ENCODE peak calls at places on chromosome X, in seven cellular contexts. G is GM23248, W is PC-9, H is IMR-90, U is endothelial cell of umbilical vein, M is PC-3, J is BE2C. R is an unnamed sample.
A peak's percentile ranks its signal among the peaks of the same experiment; 100 is the strongest.

GRCh38 chrX:120718969-120719368 is 89.1 kb upstream of the C1GALT1C1 start:
- DNase-seq in G (peak; percentile 19), W (no peak), H (no peak), U (no peak), M (peak; percentile 30), J (no peak), R (no peak)

GRCh38 chrX:3712080-3712869 is 1.2 kb downstream of the PRKX start:
- DNase-seq in G (peak; percentile 34), W (no peak), H (peak; percentile 32), U (peak; percentile 35), M (peak; percentile 20), J (peak; percentile 9), R (peak; percentile 52)

GRCh38 chrX:94662665-94663064 is 988.7 kb downstream of the FAM133A start:
- DNase-seq in G (no peak), W (no peak), H (no peak), U (no peak), M (peak; percentile 12), J (no peak), R (no peak)

GRCh38 chrX:11724122-11725017 is 33.7 kb upstream of the MSL3 start:
- DNase-seq in G (peak; percentile 44), W (no peak), H (peak; percentile 41), U (peak; percentile 29), M (peak; percentile 44), J (no peak), R (no peak)

GRCh38 chrX:13485167-13485566 is 84.2 kb upstream of the EGFL6 start:
- DNase-seq in G (no peak), W (peak; percentile 86), H (no peak), U (no peak), M (peak; percentile 55), J (no peak), R (no peak)

GRCh38 chrX:97332963-97333362 is 449.3 kb downstream of the RPA4 start:
- DNase-seq in G (peak; percentile 27), W (no peak), H (peak; percentile 56), U (no peak), M (peak; percentile 25), J (no peak), R (no peak)

GRCh38 chrX:101550362-101550761 is at the start of gene ARMCX1:
- DNase-seq in G (peak; percentile 84), W (no peak), H (peak; percentile 74), U (peak; percentile 87), M (no peak), J (peak; percentile 68), R (peak; percentile 89)

GRCh38 chrX:133454525-133455323 is 39.4 kb upstream of the GPC4 start:
- DNase-seq in G (no peak), W (no peak), H (no peak), U (no peak), M (no peak), J (no peak), R (no peak)

GRCh38 chrX:101450052-101450451 is 35.2 kb upstream of the ARMCX4 start:
- DNase-seq in G (no peak), W (no peak), H (no peak), U (no peak), M (no peak), J (no peak), R (no peak)

GRCh38 chrX:70044541-70045245 is 5.0 kb downstream of the AWAT2 start:
- DNase-seq in G (peak; percentile 45), W (no peak), H (peak; percentile 43), U (peak; percentile 28), M (peak; percentile 61), J (no peak), R (no peak)

GRCh38 chrX:6891404-6891803 is 256.1 kb upstream of the STS start:
- DNase-seq in G (no peak), W (no peak), H (no peak), U (no peak), M (no peak), J (no peak), R (no peak)

GRCh38 chrX:16212436-16212835 is 45.2 kb downstream of the MAGEB17 start:
- DNase-seq in G (peak; percentile 43), W (no peak), H (peak; percentile 34), U (peak; percentile 35), M (peak; percentile 42), J (no peak), R (no peak)

DNA sequence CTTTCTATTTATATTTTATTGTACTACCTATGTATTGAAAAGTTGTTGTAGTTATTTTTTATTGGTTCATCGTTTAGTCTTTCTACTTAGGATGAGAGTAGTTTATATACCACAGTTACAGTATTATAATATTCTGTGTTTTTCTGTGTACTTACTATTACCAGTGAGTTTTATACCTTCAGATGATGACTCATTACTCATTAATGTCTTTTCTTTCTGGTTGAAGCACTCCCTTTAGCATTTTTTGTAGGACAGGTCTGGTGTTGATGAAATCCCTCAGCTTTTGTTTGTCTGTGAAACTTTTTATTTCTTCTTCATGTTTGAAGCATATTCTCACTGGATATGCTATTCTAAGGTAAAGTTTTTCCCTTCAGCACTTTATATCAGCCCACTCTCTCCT is 7.7 kb downstream of the LUZP4 start:
- DNase-seq in G (no peak), W (peak; percentile 56), H (no peak), U (no peak), M (peak; percentile 16), J (no peak), R (no peak)
- H3K4me1 ChIP-seq in G (no peaks in the 10 kb centered on the region), W (peaks cover 9% of the 10 kb centered on the region), H (no peaks in the 10 kb centered on the region), U (no peaks in the 10 kb centered on the region), M (no peaks in the 10 kb centered on the region), J (no peaks in the 10 kb centered on the region), R (no peaks in the 10 kb centered on the region)

DNA sequence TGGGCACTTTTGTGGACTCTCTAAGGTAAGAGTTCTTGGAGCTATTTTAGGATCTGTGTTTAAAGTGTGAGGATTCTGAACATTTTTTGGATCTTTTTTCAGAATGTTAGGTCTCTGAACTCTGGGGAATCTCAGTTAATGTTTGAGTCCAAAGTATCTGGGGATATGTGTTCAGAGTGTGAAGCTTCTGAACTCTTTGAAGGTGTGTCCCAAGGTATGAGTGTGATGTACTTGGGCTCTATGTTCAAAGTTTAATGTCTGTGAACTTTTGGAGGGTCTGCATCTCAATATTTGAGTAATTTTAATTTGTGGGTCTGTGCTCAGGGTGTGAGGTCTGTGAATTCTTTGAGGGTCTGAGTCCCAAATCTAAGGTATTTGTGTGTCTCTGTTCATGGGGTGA is 35.4 kb upstream of the PAGE4 start:
- DNase-seq in G (no peak), W (no peak), H (no peak), U (no peak), M (no peak), J (no peak), R (no peak)
- H3K9me3 ChIP-seq in G (no peaks in the 10 kb centered on the region), W (no peaks in the 10 kb centered on the region), H (no peaks in the 10 kb centered on the region), U (no peaks in the 10 kb centered on the region), M (no peaks in the 10 kb centered on the region), J (no peaks in the 10 kb centered on the region), R (no peaks in the 10 kb centered on the region)

DNA sequence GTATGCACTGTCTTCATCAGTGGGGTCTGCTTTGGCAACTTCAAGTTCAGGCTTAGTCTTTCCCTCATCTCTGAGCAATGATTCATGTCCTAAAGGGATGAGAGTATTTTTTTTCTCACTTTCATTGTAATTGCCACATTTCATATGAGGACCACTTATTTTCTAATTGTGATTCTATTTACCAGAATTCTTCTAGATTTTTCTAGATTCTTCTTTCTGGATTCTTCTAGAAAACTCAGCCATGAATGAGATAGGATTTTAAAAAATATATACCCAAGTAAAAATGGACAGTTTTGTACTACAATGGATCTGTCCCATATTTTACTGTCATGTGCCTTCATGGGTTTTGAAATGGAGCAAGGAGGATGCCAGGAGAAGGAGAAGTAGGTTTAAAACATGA is 78.4 kb downstream of the TSPAN7 start:
- DNase-seq in G (no peak), W (no peak), H (no peak), U (no peak), M (no peak), J (no peak), R (no peak)
- H3K4me1 ChIP-seq in G (no peaks in the 10 kb centered on the region), W (no peaks in the 10 kb centered on the region), H (no peaks in the 10 kb centered on the region), U (peaks cover 11% of the 10 kb centered on the region), M (no peaks in the 10 kb centered on the region), J (no peaks in the 10 kb centered on the region), R (no peaks in the 10 kb centered on the region)

DNA sequence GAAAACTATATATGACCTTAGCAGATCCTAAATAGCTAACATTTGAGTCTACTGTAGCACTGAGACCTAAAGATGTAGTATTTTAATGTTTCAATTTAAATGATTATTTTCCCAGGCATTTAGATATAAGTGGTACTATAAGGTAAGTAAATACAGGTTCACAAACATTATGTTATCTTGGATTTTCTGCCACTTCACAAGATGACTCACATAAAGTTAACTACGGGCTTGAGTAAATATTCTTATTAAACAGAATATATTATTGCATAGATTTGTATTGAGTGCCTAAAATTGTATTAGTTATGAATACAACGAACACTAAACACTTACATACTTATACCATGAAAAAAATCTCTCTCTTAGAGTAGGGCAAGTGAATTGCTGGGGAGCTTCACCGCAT is 34.2 kb upstream of the VCX3B start:
- DNase-seq in G (no peak), W (no peak), H (no peak), U (no peak), M (peak; percentile 12), J (no peak), R (no peak)
- H3K9me3 ChIP-seq in G (no peaks in the 10 kb centered on the region), W (no peaks in the 10 kb centered on the region), H (peaks cover 7% of the 10 kb centered on the region), U (no peaks in the 10 kb centered on the region), M (no peaks in the 10 kb centered on the region), J (no peaks in the 10 kb centered on the region), R (no peaks in the 10 kb centered on the region)

GRCh38 chrX:41090568-41091238 is 5.5 kb downstream of the USP9X start:
- DNase-seq in G (peak; percentile 47), W (no peak), H (peak; percentile 35), U (peak; percentile 29), M (peak; percentile 49), J (no peak), R (no peak)
- H3K4me1 ChIP-seq in G (peaks cover 21% of the 10 kb centered on the region), W (no peaks in the 10 kb centered on the region), H (no peaks in the 10 kb centered on the region), U (peaks cover 24% of the 10 kb centered on the region), M (peaks cover 42% of the 10 kb centered on the region), J (peaks cover 4% of the 10 kb centered on the region), R (peaks cover 1% of the 10 kb centered on the region)

GRCh38 chrX:57651169-57651919 is 28.7 kb downstream of the NLRP2B start:
- DNase-seq in G (no peak), W (no peak), H (no peak), U (no peak), M (no peak), J (no peak), R (no peak)

GRCh38 chrX:57652705-57653104 is 27.4 kb downstream of the NLRP2B start:
- DNase-seq in G (no peak), W (no peak), H (no peak), U (no peak), M (no peak), J (no peak), R (no peak)

DNA sequence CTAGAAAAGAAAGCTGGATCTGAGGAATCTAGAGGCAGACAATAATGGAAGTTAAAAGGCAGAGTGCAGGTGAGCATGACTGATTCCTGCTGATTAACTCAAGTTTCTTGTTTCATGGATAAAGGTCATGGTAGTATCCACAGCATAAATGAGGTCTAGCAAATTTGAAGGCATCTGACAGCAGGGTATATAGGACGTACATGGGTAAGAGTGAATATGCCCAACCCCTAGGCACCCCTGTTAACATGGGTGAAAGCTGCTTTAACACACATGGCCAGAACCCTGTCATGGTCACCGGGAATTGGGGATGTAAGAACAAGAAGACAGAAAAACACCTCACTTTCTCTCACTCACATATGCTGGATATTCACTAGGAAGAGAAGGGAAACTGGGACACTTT is 25.0 kb downstream of the NLRP2B start:
- DNase-seq in G (no peak), W (no peak), H (no peak), U (no peak), M (no peak), J (no peak), R (no peak)
- H3K9me3 ChIP-seq in G (no peaks in the 10 kb centered on the region), W (no peaks in the 10 kb centered on the region), H (peaks cover 2% of the 10 kb centered on the region), U (no peaks in the 10 kb centered on the region), M (no peaks in the 10 kb centered on the region), J (no peaks in the 10 kb centered on the region), R (peaks cover 1% of the 10 kb centered on the region)